ENCODE peak calls at places on chromosomes 5 and 9, in nine cellular contexts. One of them, this sample, is unnamed.

GRCh38 chr9:91443994-91444392 is 20.4 kb upstream of the NFIL3 start:
- DNase-seq in left ventricle myocardium inferior: no peak
- DNase-seq in hepatocyte: no peak
- DNase-seq in GM10248: no peak
- DNase-seq in tibial artery: no peak
- DNase-seq in progenitor cell of endocrine pancreas: no peak
- DNase-seq in cardiac fibroblast: no peak
- DNase-seq in choroid plexus epithelial cell: no peak
- DNase-seq in GM06990: no peak
- DNase-seq in this sample: no peak

GRCh38 chr5:151675956-151676712 is 10.6 kb downstream of the SPARC start:
- DNase-seq in hepatocyte: no peak
- DNase-seq in GM06990: no peak
- DNase-seq in GM10248: no peak
- DNase-seq in progenitor cell of endocrine pancreas: no peak
- DNase-seq in left ventricle myocardium inferior: no peak
- DNase-seq in cardiac fibroblast: no peak
- DNase-seq in tibial artery: no peak
- DNase-seq in choroid plexus epithelial cell: peak
- DNase-seq in this sample: no peak

GRCh38 chr5:35487255-35488035 is 130.2 kb upstream of the SPEF2 start:
- DNase-seq in progenitor cell of endocrine pancreas: no peak
- DNase-seq in tibial artery: no peak
- DNase-seq in GM10248: no peak
- DNase-seq in choroid plexus epithelial cell: peak
- DNase-seq in cardiac fibroblast: no peak
- DNase-seq in GM06990: no peak
- DNase-seq in hepatocyte: no peak
- DNase-seq in left ventricle myocardium inferior: no peak
- DNase-seq in this sample: no peak

GRCh38 chr9:37413311-37413710 is 9.2 kb upstream of the GRHPR start:
- DNase-seq in GM10248: no peak
- DNase-seq in cardiac fibroblast: no peak
- DNase-seq in hepatocyte: no peak
- DNase-seq in choroid plexus epithelial cell: no peak
- DNase-seq in GM06990: no peak
- DNase-seq in left ventricle myocardium inferior: no peak
- DNase-seq in progenitor cell of endocrine pancreas: no peak
- DNase-seq in tibial artery: no peak
- DNase-seq in this sample: no peak

GRCh38 chr5:1889321-1890065 is 6.8 kb upstream of the IRX4 start:
- DNase-seq in choroid plexus epithelial cell: no peak
- DNase-seq in GM10248: no peak
- DNase-seq in left ventricle myocardium inferior: no peak
- DNase-seq in progenitor cell of endocrine pancreas: no peak
- DNase-seq in cardiac fibroblast: no peak
- DNase-seq in GM06990: no peak
- DNase-seq in tibial artery: no peak
- DNase-seq in hepatocyte: no peak
- DNase-seq in this sample: no peak

GRCh38 chr5:155883966-155884555 is 442.9 kb upstream of the SGCD start:
- DNase-seq in GM10248: no peak
- DNase-seq in progenitor cell of endocrine pancreas: no peak
- DNase-seq in cardiac fibroblast: no peak
- DNase-seq in tibial artery: no peak
- DNase-seq in GM06990: no peak
- DNase-seq in left ventricle myocardium inferior: no peak
- DNase-seq in hepatocyte: peak
- DNase-seq in choroid plexus epithelial cell: no peak
- DNase-seq in this sample: no peak

GRCh38 chr9:85536076-85536475 is 205.7 kb downstream of the AGTPBP1 start:
- DNase-seq in GM06990: no peak
- DNase-seq in tibial artery: peak
- DNase-seq in GM10248: no peak
- DNase-seq in choroid plexus epithelial cell: peak
- DNase-seq in progenitor cell of endocrine pancreas: no peak
- DNase-seq in left ventricle myocardium inferior: peak
- DNase-seq in cardiac fibroblast: peak
- DNase-seq in hepatocyte: peak
- DNase-seq in this sample: no peak

GRCh38 chr9:88852794-88853193 is 138.5 kb upstream of the S1PR3 start:
- DNase-seq in hepatocyte: peak
- DNase-seq in progenitor cell of endocrine pancreas: no peak
- DNase-seq in choroid plexus epithelial cell: peak
- DNase-seq in GM10248: no peak
- DNase-seq in GM06990: no peak
- DNase-seq in left ventricle myocardium inferior: peak
- DNase-seq in cardiac fibroblast: peak
- DNase-seq in tibial artery: no peak
- DNase-seq in this sample: peak

GRCh38 chr9:94623253-94623652 is 16.1 kb downstream of the FBP1 start:
- DNase-seq in hepatocyte: peak
- DNase-seq in cardiac fibroblast: peak
- DNase-seq in tibial artery: no peak
- DNase-seq in progenitor cell of endocrine pancreas: peak
- DNase-seq in choroid plexus epithelial cell: peak
- DNase-seq in GM10248: peak
- DNase-seq in left ventricle myocardium inferior: no peak
- DNase-seq in GM06990: peak
- DNase-seq in this sample: no peak

GRCh38 chr5:114657342-114658130 is 295.7 kb downstream of the KCNN2 start:
- DNase-seq in choroid plexus epithelial cell: no peak
- DNase-seq in GM06990: no peak
- DNase-seq in hepatocyte: peak
- DNase-seq in progenitor cell of endocrine pancreas: no peak
- DNase-seq in GM10248: no peak
- DNase-seq in tibial artery: no peak
- DNase-seq in left ventricle myocardium inferior: no peak
- DNase-seq in cardiac fibroblast: no peak
- DNase-seq in this sample: no peak

DNA sequence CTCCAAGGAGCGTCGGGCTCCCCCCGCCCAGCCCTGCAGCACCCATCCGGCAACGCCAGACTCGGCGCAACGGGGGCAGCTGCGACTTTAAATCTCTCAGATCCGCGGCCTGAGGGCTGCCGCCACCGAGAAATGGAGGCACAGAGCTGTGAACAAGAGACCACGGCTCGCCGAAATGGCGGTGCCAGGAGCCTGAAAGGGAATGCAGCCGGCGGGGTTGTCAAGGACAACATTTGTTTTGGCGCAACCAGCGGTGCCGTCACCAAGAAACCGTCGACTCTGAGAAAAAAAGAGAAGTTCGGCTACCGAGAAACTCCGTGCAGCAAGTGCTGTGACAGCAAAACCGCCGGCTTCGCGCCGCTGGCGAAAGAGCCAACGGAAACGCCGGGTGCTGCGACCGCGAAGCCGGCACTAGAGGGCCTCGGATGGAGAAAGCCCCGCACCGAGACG is 2.1 kb upstream of the ANXA2R start:
- DNase-seq in hepatocyte: peak
- DNase-seq in tibial artery: peak
- DNase-seq in choroid plexus epithelial cell: peak
- DNase-seq in GM10248: peak
- DNase-seq in progenitor cell of endocrine pancreas: no peak
- DNase-seq in cardiac fibroblast: peak
- DNase-seq in GM06990: peak
- DNase-seq in left ventricle myocardium inferior: peak
- DNase-seq in this sample: no peak
- TF ChIP-seq CTCF in hepatocyte: peak
- TF ChIP-seq CTCF in tibial artery: peak
- TF ChIP-seq CTCF in choroid plexus epithelial cell: peak
- TF ChIP-seq CTCF in GM10248: peak
- TF ChIP-seq CTCF in progenitor cell of endocrine pancreas: peak
- TF ChIP-seq CTCF in cardiac fibroblast: peak
- TF ChIP-seq CTCF in GM06990: peak
- TF ChIP-seq CTCF in left ventricle myocardium inferior: peak
- TF ChIP-seq CTCF in this sample: no peak

DNA sequence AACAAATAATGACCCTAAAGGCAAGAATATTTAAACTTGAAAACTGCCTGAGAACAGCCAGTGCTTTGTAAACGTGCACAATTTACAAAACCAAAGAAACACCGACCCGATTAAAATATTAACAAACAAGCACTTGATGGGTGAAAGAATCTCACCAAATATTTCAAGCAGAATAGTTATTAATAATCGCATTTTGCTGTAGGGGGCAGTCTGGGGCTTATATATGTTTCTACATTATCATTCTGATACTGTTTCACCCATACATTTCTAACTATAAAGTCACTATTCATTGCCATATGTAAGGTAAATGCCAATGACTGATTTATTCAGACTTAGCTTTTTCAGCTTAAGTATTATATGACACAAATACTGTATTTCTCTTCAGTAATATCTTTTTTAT is 37.7 kb downstream of the UBAP2 start:
- DNase-seq in choroid plexus epithelial cell: peak
- DNase-seq in tibial artery: no peak
- DNase-seq in hepatocyte: peak
- DNase-seq in progenitor cell of endocrine pancreas: no peak
- DNase-seq in GM10248: no peak
- DNase-seq in cardiac fibroblast: peak
- DNase-seq in left ventricle myocardium inferior: no peak
- DNase-seq in GM06990: no peak
- DNase-seq in this sample: no peak
- TF ChIP-seq CTCF in choroid plexus epithelial cell: peak
- TF ChIP-seq CTCF in tibial artery: no peak
- TF ChIP-seq CTCF in hepatocyte: peak
- TF ChIP-seq CTCF in progenitor cell of endocrine pancreas: peak
- TF ChIP-seq CTCF in GM10248: no peak
- TF ChIP-seq CTCF in cardiac fibroblast: no peak
- TF ChIP-seq CTCF in left ventricle myocardium inferior: peak
- TF ChIP-seq CTCF in GM06990: peak
- TF ChIP-seq CTCF in this sample: peak

GRCh38 chr5:75322066-75322465 is 15.0 kb upstream of the HMGCR start:
- DNase-seq in progenitor cell of endocrine pancreas: no peak
- DNase-seq in tibial artery: no peak
- DNase-seq in GM10248: no peak
- DNase-seq in GM06990: no peak
- DNase-seq in choroid plexus epithelial cell: no peak
- DNase-seq in left ventricle myocardium inferior: no peak
- DNase-seq in hepatocyte: no peak
- DNase-seq in cardiac fibroblast: no peak
- DNase-seq in this sample: no peak

GRCh38 chr5:75330404-75330803 is 6.6 kb upstream of the HMGCR start:
- DNase-seq in hepatocyte: no peak
- DNase-seq in left ventricle myocardium inferior: no peak
- DNase-seq in choroid plexus epithelial cell: no peak
- DNase-seq in cardiac fibroblast: no peak
- DNase-seq in progenitor cell of endocrine pancreas: no peak
- DNase-seq in GM10248: no peak
- DNase-seq in tibial artery: no peak
- DNase-seq in GM06990: no peak
- DNase-seq in this sample: no peak

GRCh38 chr5:75320341-75320740 is 16.7 kb upstream of the HMGCR start:
- DNase-seq in cardiac fibroblast: no peak
- DNase-seq in choroid plexus epithelial cell: peak
- DNase-seq in GM06990: no peak
- DNase-seq in hepatocyte: no peak
- DNase-seq in left ventricle myocardium inferior: no peak
- DNase-seq in GM10248: no peak
- DNase-seq in tibial artery: no peak
- DNase-seq in progenitor cell of endocrine pancreas: no peak
- DNase-seq in this sample: no peak

GRCh38 chr5:75324791-75325190 is 12.2 kb upstream of the HMGCR start:
- DNase-seq in hepatocyte: no peak
- DNase-seq in progenitor cell of endocrine pancreas: no peak
- DNase-seq in choroid plexus epithelial cell: no peak
- DNase-seq in tibial artery: no peak
- DNase-seq in cardiac fibroblast: no peak
- DNase-seq in left ventricle myocardium inferior: no peak
- DNase-seq in GM10248: peak
- DNase-seq in GM06990: no peak
- DNase-seq in this sample: no peak

GRCh38 chr5:75325242-75325641 is 11.8 kb upstream of the HMGCR start:
- DNase-seq in choroid plexus epithelial cell: no peak
- DNase-seq in tibial artery: no peak
- DNase-seq in left ventricle myocardium inferior: no peak
- DNase-seq in GM10248: no peak
- DNase-seq in GM06990: no peak
- DNase-seq in progenitor cell of endocrine pancreas: no peak
- DNase-seq in hepatocyte: no peak
- DNase-seq in cardiac fibroblast: no peak
- DNase-seq in this sample: no peak
- TF ChIP-seq CTCF in choroid plexus epithelial cell: no peak
- TF ChIP-seq CTCF in tibial artery: no peak
- TF ChIP-seq CTCF in left ventricle myocardium inferior: no peak
- TF ChIP-seq CTCF in GM10248: no peak
- TF ChIP-seq CTCF in GM06990: no peak
- TF ChIP-seq CTCF in progenitor cell of endocrine pancreas: peak
- TF ChIP-seq CTCF in hepatocyte: peak
- TF ChIP-seq CTCF in cardiac fibroblast: no peak
- TF ChIP-seq CTCF in this sample: no peak

GRCh38 chr9:87260171-87260570 is 237.5 kb upstream of the DAPK1 start:
- DNase-seq in tibial artery: no peak
- DNase-seq in progenitor cell of endocrine pancreas: no peak
- DNase-seq in hepatocyte: no peak
- DNase-seq in choroid plexus epithelial cell: no peak
- DNase-seq in GM10248: no peak
- DNase-seq in GM06990: no peak
- DNase-seq in cardiac fibroblast: no peak
- DNase-seq in left ventricle myocardium inferior: no peak
- DNase-seq in this sample: no peak

GRCh38 chr9:87259543-87259942 is 238.1 kb upstream of the DAPK1 start:
- DNase-seq in GM06990: no peak
- DNase-seq in hepatocyte: no peak
- DNase-seq in left ventricle myocardium inferior: no peak
- DNase-seq in cardiac fibroblast: peak
- DNase-seq in progenitor cell of endocrine pancreas: no peak
- DNase-seq in choroid plexus epithelial cell: peak
- DNase-seq in GM10248: peak
- DNase-seq in tibial artery: no peak
- DNase-seq in this sample: no peak

GRCh38 chr9:87267251-87267679 is 230.4 kb upstream of the DAPK1 start:
- DNase-seq in GM06990: no peak
- DNase-seq in progenitor cell of endocrine pancreas: no peak
- DNase-seq in left ventricle myocardium inferior: no peak
- DNase-seq in choroid plexus epithelial cell: no peak
- DNase-seq in cardiac fibroblast: peak
- DNase-seq in tibial artery: peak
- DNase-seq in GM10248: no peak
- DNase-seq in hepatocyte: no peak
- DNase-seq in this sample: no peak

GRCh38 chr9:87266697-87267096 is 231.0 kb upstream of the DAPK1 start:
- DNase-seq in GM06990: no peak
- DNase-seq in cardiac fibroblast: no peak
- DNase-seq in GM10248: no peak
- DNase-seq in choroid plexus epithelial cell: no peak
- DNase-seq in tibial artery: no peak
- DNase-seq in progenitor cell of endocrine pancreas: no peak
- DNase-seq in left ventricle myocardium inferior: no peak
- DNase-seq in hepatocyte: no peak
- DNase-seq in this sample: no peak

DNA sequence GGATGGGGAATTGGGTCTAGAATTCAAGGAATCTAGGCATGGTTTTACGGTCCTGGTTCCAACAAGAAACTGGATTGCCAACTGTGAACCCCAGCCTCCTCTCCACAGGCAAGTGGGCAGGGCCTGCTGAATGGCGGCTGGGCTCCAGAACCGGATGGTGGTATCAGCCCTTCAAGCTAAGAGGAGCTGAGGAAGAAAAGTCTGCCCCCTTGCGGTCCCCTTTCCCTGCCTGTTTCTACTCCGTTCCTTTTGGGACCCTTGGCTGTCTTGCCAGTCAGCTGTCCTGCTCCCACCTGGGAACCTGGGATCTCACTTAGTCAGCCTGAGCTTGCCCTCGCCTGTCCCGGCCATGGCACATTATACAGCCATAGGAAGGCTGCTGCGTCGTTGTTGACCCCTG is 234.4 kb upstream of the DAPK1 start:
- DNase-seq in GM06990: no peak
- DNase-seq in choroid plexus epithelial cell: no peak
- DNase-seq in hepatocyte: no peak
- DNase-seq in left ventricle myocardium inferior: no peak
- DNase-seq in cardiac fibroblast: no peak
- DNase-seq in tibial artery: no peak
- DNase-seq in progenitor cell of endocrine pancreas: no peak
- DNase-seq in GM10248: no peak
- DNase-seq in this sample: no peak
- TF ChIP-seq CTCF in GM06990: no peak
- TF ChIP-seq CTCF in choroid plexus epithelial cell: peak
- TF ChIP-seq CTCF in hepatocyte: no peak
- TF ChIP-seq CTCF in left ventricle myocardium inferior: no peak
- TF ChIP-seq CTCF in cardiac fibroblast: no peak
- TF ChIP-seq CTCF in tibial artery: no peak
- TF ChIP-seq CTCF in progenitor cell of endocrine pancreas: no peak
- TF ChIP-seq CTCF in GM10248: no peak
- TF ChIP-seq CTCF in this sample: no peak